ENCODE peak calls at places on chromosomes 16 and 17, in nine cellular contexts. One of them, this sample, is unnamed. For H3K36me3 and H3K27me3, the result is how much of the 10 kb centered on the place peaks cover.

GRCh38 chr17:44074231-44074910 is 3.8 kb downstream of the G6PC3 start:
- DNase-seq in CD8-positive, alpha-beta T cell: no peak
- DNase-seq in GM23338: no peak
- DNase-seq in kidney epithelial cell: no peak
- DNase-seq in tibial artery: no peak
- DNase-seq in CD4-positive, CD25-positive, alpha-beta regulatory T cell: no peak
- DNase-seq in colonic mucosa: no peak
- DNase-seq in A673: no peak
- DNase-seq in osteoblast: peak
- DNase-seq in this sample: no peak

GRCh38 chr16:19804538-19805323 is 79.9 kb downstream of the GPRC5B start:
- DNase-seq in osteoblast: no peak
- DNase-seq in GM23338: peak
- DNase-seq in CD4-positive, CD25-positive, alpha-beta regulatory T cell: peak
- DNase-seq in A673: no peak
- DNase-seq in tibial artery: peak
- DNase-seq in kidney epithelial cell: no peak
- DNase-seq in CD8-positive, alpha-beta T cell: peak
- DNase-seq in colonic mucosa: peak
- DNase-seq in this sample: peak

GRCh38 chr16:49455991-49456745 is 82.6 kb downstream of the C16orf78 start:
- DNase-seq in CD4-positive, CD25-positive, alpha-beta regulatory T cell: no peak
- DNase-seq in osteoblast: no peak
- DNase-seq in GM23338: no peak
- DNase-seq in CD8-positive, alpha-beta T cell: no peak
- DNase-seq in A673: no peak
- DNase-seq in tibial artery: peak
- DNase-seq in colonic mucosa: no peak
- DNase-seq in kidney epithelial cell: no peak
- DNase-seq in this sample: no peak

GRCh38 chr16:84286568-84287220 is 8.0 kb upstream of the WFDC1 start:
- DNase-seq in CD4-positive, CD25-positive, alpha-beta regulatory T cell: no peak
- DNase-seq in A673: no peak
- DNase-seq in tibial artery: peak
- DNase-seq in colonic mucosa: peak
- DNase-seq in GM23338: no peak
- DNase-seq in kidney epithelial cell: no peak
- DNase-seq in osteoblast: peak
- DNase-seq in CD8-positive, alpha-beta T cell: no peak
- DNase-seq in this sample: peak

GRCh38 chr17:49843774-49844350 is 4.0 kb downstream of the TAC4 start:
- DNase-seq in colonic mucosa: peak
- DNase-seq in GM23338: peak
- DNase-seq in CD4-positive, CD25-positive, alpha-beta regulatory T cell: no peak
- DNase-seq in osteoblast: peak
- DNase-seq in tibial artery: peak
- DNase-seq in A673: no peak
- DNase-seq in kidney epithelial cell: no peak
- DNase-seq in CD8-positive, alpha-beta T cell: no peak
- DNase-seq in this sample: no peak

GRCh38 chr16:65061935-65062334 is 59.9 kb downstream of the CDH11 start:
- DNase-seq in CD8-positive, alpha-beta T cell: no peak
- DNase-seq in CD4-positive, CD25-positive, alpha-beta regulatory T cell: no peak
- DNase-seq in A673: no peak
- DNase-seq in osteoblast: no peak
- DNase-seq in GM23338: no peak
- DNase-seq in tibial artery: no peak
- DNase-seq in kidney epithelial cell: no peak
- DNase-seq in colonic mucosa: no peak
- DNase-seq in this sample: no peak

GRCh38 chr16:89176717-89177116 is 5.2 kb downstream of the CDH15 start:
- DNase-seq in kidney epithelial cell: no peak
- DNase-seq in CD4-positive, CD25-positive, alpha-beta regulatory T cell: no peak
- DNase-seq in CD8-positive, alpha-beta T cell: no peak
- DNase-seq in osteoblast: no peak
- DNase-seq in A673: no peak
- DNase-seq in colonic mucosa: no peak
- DNase-seq in GM23338: no peak
- DNase-seq in tibial artery: no peak
- DNase-seq in this sample: no peak

GRCh38 chr17:50200447-50201225 is 795 bp downstream of the COL1A1 start:
- DNase-seq in colonic mucosa: peak
- DNase-seq in CD8-positive, alpha-beta T cell: peak
- DNase-seq in tibial artery: peak
- DNase-seq in osteoblast: peak
- DNase-seq in GM23338: peak
- DNase-seq in kidney epithelial cell: no peak
- DNase-seq in A673: peak
- DNase-seq in CD4-positive, CD25-positive, alpha-beta regulatory T cell: peak
- DNase-seq in this sample: peak

GRCh38 chr17:41212524-41213169 is 13.8 kb upstream of the KRTAP9-2 start:
- DNase-seq in osteoblast: no peak
- DNase-seq in colonic mucosa: no peak
- DNase-seq in CD8-positive, alpha-beta T cell: no peak
- DNase-seq in A673: no peak
- DNase-seq in CD4-positive, CD25-positive, alpha-beta regulatory T cell: no peak
- DNase-seq in kidney epithelial cell: no peak
- DNase-seq in tibial artery: no peak
- DNase-seq in GM23338: no peak
- DNase-seq in this sample: no peak

GRCh38 chr16:75754126-75754525 is 27.8 kb upstream of the CPHXL start:
- DNase-seq in kidney epithelial cell: no peak
- DNase-seq in A673: no peak
- DNase-seq in colonic mucosa: peak
- DNase-seq in CD8-positive, alpha-beta T cell: no peak
- DNase-seq in osteoblast: no peak
- DNase-seq in GM23338: no peak
- DNase-seq in tibial artery: no peak
- DNase-seq in CD4-positive, CD25-positive, alpha-beta regulatory T cell: no peak
- DNase-seq in this sample: peak

GRCh38 chr17:1122681-1123396 is 56.9 kb downstream of the ABR start:
- DNase-seq in kidney epithelial cell: no peak
- DNase-seq in colonic mucosa: peak
- DNase-seq in CD4-positive, CD25-positive, alpha-beta regulatory T cell: peak
- DNase-seq in GM23338: peak
- DNase-seq in tibial artery: peak
- DNase-seq in osteoblast: peak
- DNase-seq in A673: peak
- DNase-seq in CD8-positive, alpha-beta T cell: peak
- DNase-seq in this sample: peak

GRCh38 chr16:47613251-47613650 is 152.1 kb downstream of the PHKB start:
- DNase-seq in kidney epithelial cell: no peak
- DNase-seq in GM23338: no peak
- DNase-seq in colonic mucosa: no peak
- DNase-seq in tibial artery: no peak
- DNase-seq in CD8-positive, alpha-beta T cell: no peak
- DNase-seq in CD4-positive, CD25-positive, alpha-beta regulatory T cell: no peak
- DNase-seq in A673: no peak
- DNase-seq in osteoblast: no peak
- DNase-seq in this sample: no peak

GRCh38 chr17:37847811-37848331 is 76.3 kb upstream of the TBC1D3K start:
- DNase-seq in CD8-positive, alpha-beta T cell: no peak
- DNase-seq in osteoblast: peak
- DNase-seq in CD4-positive, CD25-positive, alpha-beta regulatory T cell: no peak
- DNase-seq in GM23338: no peak
- DNase-seq in colonic mucosa: no peak
- DNase-seq in A673: no peak
- DNase-seq in tibial artery: no peak
- DNase-seq in kidney epithelial cell: no peak
- DNase-seq in this sample: no peak

GRCh38 chr17:41520821-41521521 is 2.3 kb upstream of the KRT15 start:
- DNase-seq in kidney epithelial cell: no peak
- DNase-seq in CD8-positive, alpha-beta T cell: no peak
- DNase-seq in colonic mucosa: peak
- DNase-seq in tibial artery: no peak
- DNase-seq in CD4-positive, CD25-positive, alpha-beta regulatory T cell: no peak
- DNase-seq in osteoblast: no peak
- DNase-seq in A673: no peak
- DNase-seq in GM23338: no peak
- DNase-seq in this sample: no peak

GRCh38 chr16:2039286-2040030 is 8.2 kb downstream of the NTHL1 start:
- DNase-seq in osteoblast: peak
- DNase-seq in CD8-positive, alpha-beta T cell: no peak
- DNase-seq in kidney epithelial cell: no peak
- DNase-seq in tibial artery: peak
- DNase-seq in GM23338: no peak
- DNase-seq in A673: peak
- DNase-seq in colonic mucosa: peak
- DNase-seq in CD4-positive, CD25-positive, alpha-beta regulatory T cell: no peak
- DNase-seq in this sample: no peak

GRCh38 chr16:88331989-88332920 is 50.5 kb upstream of the ZNF469 start:
- DNase-seq in A673: peak
- DNase-seq in colonic mucosa: no peak
- DNase-seq in CD4-positive, CD25-positive, alpha-beta regulatory T cell: no peak
- DNase-seq in kidney epithelial cell: peak
- DNase-seq in tibial artery: peak
- DNase-seq in GM23338: no peak
- DNase-seq in osteoblast: peak
- DNase-seq in CD8-positive, alpha-beta T cell: no peak
- DNase-seq in this sample: peak

GRCh38 chr17:17036520-17036998 is 5.7 kb upstream of the MPRIP start:
- DNase-seq in CD8-positive, alpha-beta T cell: no peak
- DNase-seq in colonic mucosa: no peak
- DNase-seq in GM23338: no peak
- DNase-seq in A673: no peak
- DNase-seq in CD4-positive, CD25-positive, alpha-beta regulatory T cell: no peak
- DNase-seq in osteoblast: peak
- DNase-seq in kidney epithelial cell: no peak
- DNase-seq in tibial artery: peak
- DNase-seq in this sample: no peak

GRCh38 chr17:31052187-31052889 is 42.4 kb upstream of the NF1 start:
- DNase-seq in kidney epithelial cell: peak
- DNase-seq in colonic mucosa: no peak
- DNase-seq in A673: no peak
- DNase-seq in GM23338: no peak
- DNase-seq in tibial artery: peak
- DNase-seq in osteoblast: peak
- DNase-seq in CD8-positive, alpha-beta T cell: no peak
- DNase-seq in CD4-positive, CD25-positive, alpha-beta regulatory T cell: no peak
- DNase-seq in this sample: peak

GRCh38 chr17:50482110-50482509 is 3.5 kb downstream of the RSAD1 start:
- DNase-seq in GM23338: no peak
- DNase-seq in osteoblast: no peak
- DNase-seq in A673: no peak
- DNase-seq in kidney epithelial cell: no peak
- DNase-seq in colonic mucosa: no peak
- DNase-seq in CD4-positive, CD25-positive, alpha-beta regulatory T cell: no peak
- DNase-seq in CD8-positive, alpha-beta T cell: no peak
- DNase-seq in tibial artery: no peak
- DNase-seq in this sample: no peak

GRCh38 chr16:64419832-64420231 is 702.0 kb downstream of the CDH11 start:
- DNase-seq in CD4-positive, CD25-positive, alpha-beta regulatory T cell: no peak
- DNase-seq in kidney epithelial cell: no peak
- DNase-seq in tibial artery: no peak
- DNase-seq in A673: no peak
- DNase-seq in GM23338: no peak
- DNase-seq in osteoblast: no peak
- DNase-seq in colonic mucosa: no peak
- DNase-seq in CD8-positive, alpha-beta T cell: no peak
- DNase-seq in this sample: no peak

GRCh38 chr16:24583494-24583893 is 44.1 kb downstream of the RBBP6 start:
- DNase-seq in A673: no peak
- DNase-seq in CD8-positive, alpha-beta T cell: no peak
- DNase-seq in colonic mucosa: no peak
- DNase-seq in osteoblast: no peak
- DNase-seq in GM23338: no peak
- DNase-seq in CD4-positive, CD25-positive, alpha-beta regulatory T cell: no peak
- DNase-seq in tibial artery: no peak
- DNase-seq in kidney epithelial cell: no peak
- DNase-seq in this sample: no peak
- H3K36me3 ChIP-seq in A673: under half
- H3K36me3 ChIP-seq in CD8-positive, alpha-beta T cell: under half
- H3K36me3 ChIP-seq in colonic mucosa: under half
- H3K36me3 ChIP-seq in osteoblast: under half
- H3K36me3 ChIP-seq in GM23338: under half
- H3K36me3 ChIP-seq in CD4-positive, CD25-positive, alpha-beta regulatory T cell: under half
- H3K36me3 ChIP-seq in tibial artery: under half
- H3K36me3 ChIP-seq in kidney epithelial cell: under half
- H3K36me3 ChIP-seq in this sample: under half

DNA sequence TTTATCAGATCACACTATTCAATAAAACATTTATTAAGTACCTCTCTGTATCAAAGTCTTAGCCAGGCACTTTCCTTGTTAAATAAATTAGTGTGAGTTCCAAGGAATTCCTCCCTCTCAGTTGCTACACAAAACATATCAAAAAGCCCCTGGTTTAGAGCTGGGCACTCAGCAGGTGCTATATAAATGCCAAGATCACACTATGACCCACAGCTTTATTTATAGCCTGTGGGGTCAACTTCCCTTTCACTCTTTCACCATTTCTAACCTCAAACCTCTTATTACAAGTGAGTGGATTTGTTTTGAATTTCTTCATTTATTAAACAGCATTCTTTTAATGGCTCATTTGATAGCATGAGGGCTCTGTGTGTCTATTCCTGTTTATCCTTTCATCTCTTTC is 112.6 kb upstream of the MPHOSPH6 start:
- DNase-seq in GM23338: no peak
- DNase-seq in CD8-positive, alpha-beta T cell: no peak
- DNase-seq in tibial artery: no peak
- DNase-seq in A673: no peak
- DNase-seq in osteoblast: no peak
- DNase-seq in kidney epithelial cell: no peak
- DNase-seq in colonic mucosa: no peak
- DNase-seq in CD4-positive, CD25-positive, alpha-beta regulatory T cell: no peak
- DNase-seq in this sample: no peak
- H3K27me3 ChIP-seq in GM23338: under half
- H3K27me3 ChIP-seq in CD8-positive, alpha-beta T cell: under half
- H3K27me3 ChIP-seq in tibial artery: under half
- H3K27me3 ChIP-seq in A673: under half
- H3K27me3 ChIP-seq in osteoblast: under half
- H3K27me3 ChIP-seq in kidney epithelial cell: under half
- H3K27me3 ChIP-seq in colonic mucosa: under half
- H3K27me3 ChIP-seq in CD4-positive, CD25-positive, alpha-beta regulatory T cell: under half
- H3K27me3 ChIP-seq in this sample: under half

DNA sequence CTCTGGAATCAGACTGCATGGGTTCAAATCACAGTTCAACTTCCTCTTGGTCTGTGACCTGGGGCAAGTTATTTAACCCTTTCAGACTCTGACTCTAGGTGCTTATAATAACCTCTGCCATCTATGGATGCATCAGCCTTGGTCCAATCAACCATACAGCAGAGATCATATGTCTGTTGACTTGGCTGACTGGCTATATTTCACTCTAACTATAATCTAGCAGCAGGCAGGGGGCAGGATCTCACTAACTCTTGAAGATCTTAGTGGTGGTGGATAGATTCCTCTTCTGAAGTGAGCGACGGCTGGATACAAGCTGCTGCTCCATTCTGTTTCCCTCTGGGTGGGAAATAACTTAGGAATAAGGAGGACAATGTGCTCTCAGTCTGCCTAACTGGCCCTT is 146.6 kb downstream of the SKAP1 start:
- DNase-seq in GM23338: no peak
- DNase-seq in CD4-positive, CD25-positive, alpha-beta regulatory T cell: no peak
- DNase-seq in colonic mucosa: no peak
- DNase-seq in osteoblast: no peak
- DNase-seq in CD8-positive, alpha-beta T cell: no peak
- DNase-seq in A673: no peak
- DNase-seq in kidney epithelial cell: no peak
- DNase-seq in tibial artery: no peak
- DNase-seq in this sample: no peak
- H3K36me3 ChIP-seq in GM23338: under half
- H3K36me3 ChIP-seq in CD4-positive, CD25-positive, alpha-beta regulatory T cell: under half
- H3K36me3 ChIP-seq in colonic mucosa: under half
- H3K36me3 ChIP-seq in osteoblast: under half
- H3K36me3 ChIP-seq in CD8-positive, alpha-beta T cell: under half
- H3K36me3 ChIP-seq in A673: under half
- H3K36me3 ChIP-seq in kidney epithelial cell: under half
- H3K36me3 ChIP-seq in tibial artery: under half
- H3K36me3 ChIP-seq in this sample: under half

GRCh38 chr17:4503283-4504005 is 4.8 kb downstream of the SPNS2 start:
- DNase-seq in colonic mucosa: no peak
- DNase-seq in kidney epithelial cell: no peak
- DNase-seq in CD4-positive, CD25-positive, alpha-beta regulatory T cell: no peak
- DNase-seq in CD8-positive, alpha-beta T cell: no peak
- DNase-seq in A673: no peak
- DNase-seq in osteoblast: no peak
- DNase-seq in GM23338: no peak
- DNase-seq in tibial artery: no peak
- DNase-seq in this sample: no peak
- H3K27me3 ChIP-seq in colonic mucosa: under half
- H3K27me3 ChIP-seq in kidney epithelial cell: under half
- H3K27me3 ChIP-seq in CD4-positive, CD25-positive, alpha-beta regulatory T cell: under half
- H3K27me3 ChIP-seq in CD8-positive, alpha-beta T cell: under half
- H3K27me3 ChIP-seq in A673: under half
- H3K27me3 ChIP-seq in osteoblast: under half
- H3K27me3 ChIP-seq in GM23338: under half
- H3K27me3 ChIP-seq in tibial artery: under half
- H3K27me3 ChIP-seq in this sample: under half

This sample was measured in body of pancreas.